ENCODE peak calls at places on chromosome 9, in four cellular contexts. One of them, this sample, is unnamed.

GRCh38 chr9:98378206-98379193 is 123.1 kb upstream of the TBC1D2 start:
- DNase-seq in H1: no peak
- DNase-seq in IMR-90: peak
- DNase-seq in trophoblast cell: no peak
- DNase-seq in this sample: no peak

GRCh38 chr9:78566948-78567675 is 270.2 kb downstream of the PSAT1 start:
- DNase-seq in H1: no peak
- DNase-seq in IMR-90: peak
- DNase-seq in trophoblast cell: peak
- DNase-seq in this sample: no peak

GRCh38 chr9:94746541-94747505 is 20.3 kb downstream of the AOPEP start:
- DNase-seq in H1: no peak
- DNase-seq in IMR-90: no peak
- DNase-seq in trophoblast cell: peak
- DNase-seq in this sample: no peak

GRCh38 chr9:128169925-128170324 is 9.9 kb downstream of the BBLN start:
- DNase-seq in H1: no peak
- DNase-seq in IMR-90: no peak
- DNase-seq in trophoblast cell: no peak
- DNase-seq in this sample: no peak

GRCh38 chr9:8816361-8816760 is 1016.8 kb upstream of the DMAC1 start:
- DNase-seq in H1: no peak
- DNase-seq in IMR-90: no peak
- DNase-seq in trophoblast cell: no peak
- DNase-seq in this sample: peak

GRCh38 chr9:35164711-35165110 is 2.9 kb downstream of the UNC13B start:
- DNase-seq in H1: no peak
- DNase-seq in IMR-90: peak
- DNase-seq in trophoblast cell: no peak
- DNase-seq in this sample: no peak

GRCh38 chr9:36268007-36268427 is 9.8 kb upstream of the GNE start:
- DNase-seq in H1: no peak
- DNase-seq in IMR-90: peak
- DNase-seq in trophoblast cell: peak
- DNase-seq in this sample: no peak

GRCh38 chr9:20209421-20210340 is 412.6 kb downstream of the MLLT3 start:
- DNase-seq in H1: no peak
- DNase-seq in IMR-90: no peak
- DNase-seq in trophoblast cell: no peak
- DNase-seq in this sample: no peak

GRCh38 chr9:109444771-109445320 is 53.3 kb downstream of the PTPN3 start:
- DNase-seq in H1: no peak
- DNase-seq in IMR-90: no peak
- DNase-seq in trophoblast cell: peak
- DNase-seq in this sample: no peak

GRCh38 chr9:16434522-16434921 is 435.9 kb downstream of the BNC2 start:
- DNase-seq in H1: no peak
- DNase-seq in IMR-90: peak
- DNase-seq in trophoblast cell: peak
- DNase-seq in this sample: no peak

DNA sequence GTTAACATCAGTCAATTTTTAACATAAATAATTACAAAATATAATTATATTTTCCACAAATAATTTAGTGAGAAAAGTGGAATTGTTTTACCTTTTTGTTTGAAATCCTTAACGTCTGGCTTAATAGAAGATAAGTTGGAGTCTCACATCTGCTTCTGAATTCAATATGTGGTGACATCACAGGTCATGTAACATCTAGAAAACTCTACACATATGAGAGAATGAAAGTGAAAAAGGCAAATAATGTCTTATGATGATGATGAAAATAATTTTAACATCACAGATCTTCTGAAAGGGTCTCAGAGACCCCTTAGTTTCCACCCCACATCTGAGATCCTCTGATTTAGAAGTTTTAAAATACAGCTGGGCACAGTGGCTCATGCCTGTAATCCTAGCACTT is 81.5 kb downstream of the PRKACG start:
- DNase-seq in H1: no peak
- DNase-seq in IMR-90: no peak
- DNase-seq in trophoblast cell: no peak
- DNase-seq in this sample: no peak
- H2AFZ ChIP-seq in H1: no peak
- H2AFZ ChIP-seq in IMR-90: no peak
- H2AFZ ChIP-seq in trophoblast cell: no peak
- H2AFZ ChIP-seq in this sample: no peak

GRCh38 chr9:133710661-133711427 is 27.3 kb downstream of the SARDH start:
- DNase-seq in H1: no peak
- DNase-seq in IMR-90: no peak
- DNase-seq in trophoblast cell: no peak
- DNase-seq in this sample: no peak
- H2BK120ac ChIP-seq in H1: no peak
- H2BK120ac ChIP-seq in IMR-90: peak
- H2BK120ac ChIP-seq in trophoblast cell: no peak
- H2BK120ac ChIP-seq in this sample: no peak

GRCh38 chr9:105291938-105292337 is 47.5 kb downstream of the SLC44A1 start:
- DNase-seq in H1: no peak
- DNase-seq in IMR-90: no peak
- DNase-seq in trophoblast cell: peak
- DNase-seq in this sample: no peak

GRCh38 chr9:105293408-105293807 is 49.0 kb downstream of the SLC44A1 start:
- DNase-seq in H1: no peak
- DNase-seq in IMR-90: no peak
- DNase-seq in trophoblast cell: no peak
- DNase-seq in this sample: no peak

GRCh38 chr9:105290401-105290800 is 46.0 kb downstream of the SLC44A1 start:
- DNase-seq in H1: no peak
- DNase-seq in IMR-90: peak
- DNase-seq in trophoblast cell: peak
- DNase-seq in this sample: no peak

GRCh38 chr9:105295151-105295550 is 50.7 kb downstream of the SLC44A1 start:
- DNase-seq in H1: no peak
- DNase-seq in IMR-90: no peak
- DNase-seq in trophoblast cell: no peak
- DNase-seq in this sample: no peak

DNA sequence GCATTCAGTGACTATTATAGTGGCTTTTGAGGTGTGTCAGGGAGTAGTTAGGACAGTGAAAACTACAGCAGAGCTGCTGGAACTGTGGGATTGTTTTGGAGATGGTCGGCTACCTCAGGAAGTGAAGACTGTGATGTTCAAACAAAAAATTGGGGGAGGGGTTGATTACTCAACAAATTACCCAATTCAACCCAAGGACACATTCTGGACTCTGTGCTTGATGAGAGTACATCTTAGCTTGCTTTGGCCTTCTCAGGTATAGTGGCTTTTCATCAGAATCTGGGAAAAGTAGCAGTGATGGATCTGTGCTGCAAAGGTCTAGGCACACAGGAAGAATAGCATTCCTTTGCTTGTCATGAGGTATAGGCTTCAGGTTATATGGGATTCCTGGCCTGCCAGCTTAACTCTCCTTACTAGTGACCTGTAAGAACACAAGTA is 47.0 kb downstream of the SLC44A1 start:
- DNase-seq in H1: no peak
- DNase-seq in IMR-90: no peak
- DNase-seq in trophoblast cell: peak
- DNase-seq in this sample: no peak
- H3K4me2 ChIP-seq in H1: no peak
- H3K4me2 ChIP-seq in IMR-90: no peak
- H3K4me2 ChIP-seq in trophoblast cell: no peak
- H3K4me2 ChIP-seq in this sample: no peak

GRCh38 chr9:132731230-132731629 is 61.0 kb downstream of the GTF3C4 start:
- DNase-seq in H1: no peak
- DNase-seq in IMR-90: no peak
- DNase-seq in trophoblast cell: no peak
- DNase-seq in this sample: no peak

GRCh38 chr9:132728071-132728470 is 57.8 kb downstream of the GTF3C4 start:
- DNase-seq in H1: no peak
- DNase-seq in IMR-90: no peak
- DNase-seq in trophoblast cell: no peak
- DNase-seq in this sample: no peak

GRCh38 chr9:132728497-132728896 is 58.2 kb downstream of the GTF3C4 start:
- DNase-seq in H1: no peak
- DNase-seq in IMR-90: no peak
- DNase-seq in trophoblast cell: no peak
- DNase-seq in this sample: no peak

GRCh38 chr9:132730054-132731033 is 60.1 kb downstream of the GTF3C4 start:
- DNase-seq in H1: no peak
- DNase-seq in IMR-90: no peak
- DNase-seq in trophoblast cell: peak
- DNase-seq in this sample: no peak

DNA sequence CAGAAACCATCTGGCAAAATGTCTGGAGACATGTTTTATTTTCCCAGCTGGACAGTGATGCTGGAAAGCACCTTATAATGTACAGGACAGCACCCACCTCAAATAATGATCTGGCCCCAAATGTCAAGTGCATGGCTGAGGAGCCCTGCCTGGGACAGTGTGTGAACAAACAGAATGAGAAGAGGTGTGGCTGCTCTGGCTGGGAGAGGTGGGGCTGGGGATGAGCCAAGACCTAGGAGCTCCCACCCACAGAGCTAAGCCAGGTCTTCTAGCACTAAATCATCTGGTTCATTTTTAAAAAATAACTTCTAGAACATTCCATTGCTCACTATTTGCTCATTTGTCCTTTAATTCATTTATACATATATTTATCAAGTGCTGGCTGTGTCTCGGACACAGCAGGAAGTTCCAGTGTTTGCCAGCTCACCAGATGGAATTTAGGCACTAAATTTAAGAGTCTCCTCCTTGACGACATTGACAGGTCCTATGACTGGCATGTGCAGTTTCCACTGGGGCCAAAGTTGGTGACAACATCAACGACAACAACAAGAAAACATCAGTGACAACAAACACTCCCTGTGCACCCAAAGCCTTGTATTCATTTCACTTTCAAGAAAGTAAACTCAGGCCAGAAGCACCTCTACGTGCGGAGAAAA is 59.1 kb downstream of the GTF3C4 start:
- DNase-seq in H1: no peak
- DNase-seq in IMR-90: no peak
- DNase-seq in trophoblast cell: no peak
- DNase-seq in this sample: no peak
- H2AFZ ChIP-seq in H1: no peak
- H2AFZ ChIP-seq in IMR-90: no peak
- H2AFZ ChIP-seq in trophoblast cell: no peak
- H2AFZ ChIP-seq in this sample: no peak

DNA sequence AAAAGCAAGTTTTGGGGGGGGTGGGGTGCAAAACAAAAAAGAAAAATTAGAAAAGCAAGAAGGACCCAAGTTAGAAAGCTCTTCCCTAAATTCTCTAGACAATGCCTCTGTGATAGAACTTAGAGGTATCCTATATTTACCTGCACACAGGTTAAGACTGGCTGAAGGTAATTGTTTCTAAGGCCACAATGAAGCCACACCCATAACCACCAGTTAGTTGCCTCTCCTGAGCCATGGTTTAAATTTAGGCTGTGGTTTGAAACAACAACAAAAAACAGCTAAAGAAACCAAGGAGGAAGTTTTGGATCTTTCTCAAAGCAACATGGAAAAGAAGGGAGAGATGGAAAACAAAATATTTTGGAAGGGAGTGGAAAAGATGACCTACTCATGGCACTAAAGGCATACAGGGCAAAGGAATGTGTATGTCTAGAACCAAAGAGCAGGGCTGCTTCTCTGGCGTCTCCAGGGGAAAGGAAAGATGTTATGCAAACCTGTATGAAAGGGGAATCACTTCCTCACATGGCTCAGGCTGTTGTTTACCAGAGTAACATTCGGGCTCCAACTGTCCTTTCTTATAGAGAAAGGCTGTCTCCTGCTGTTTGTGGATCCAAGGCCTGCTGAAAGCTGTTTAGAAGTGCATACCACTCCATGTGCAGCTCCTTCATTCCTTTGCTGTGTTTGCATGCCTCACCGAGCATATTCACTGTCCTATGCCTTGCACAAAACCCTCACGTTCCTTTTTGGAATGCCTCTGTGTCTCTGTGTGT is 408.9 kb upstream of the MPDZ start:
- DNase-seq in H1: peak
- DNase-seq in IMR-90: no peak
- DNase-seq in trophoblast cell: peak
- DNase-seq in this sample: peak
- H2BK120ac ChIP-seq in H1: no peak
- H2BK120ac ChIP-seq in IMR-90: no peak
- H2BK120ac ChIP-seq in trophoblast cell: no peak
- H2BK120ac ChIP-seq in this sample: no peak

GRCh38 chr9:132791699-132792240 is 86.3 kb downstream of the AK8 start:
- DNase-seq in H1: no peak
- DNase-seq in IMR-90: no peak
- DNase-seq in trophoblast cell: no peak
- DNase-seq in this sample: no peak

GRCh38 chr9:132784286-132784820 is 93.7 kb downstream of the AK8 start:
- DNase-seq in H1: no peak
- DNase-seq in IMR-90: no peak
- DNase-seq in trophoblast cell: no peak
- DNase-seq in this sample: no peak

GRCh38 chr9:132789706-132790105 is 88.4 kb downstream of the AK8 start:
- DNase-seq in H1: no peak
- DNase-seq in IMR-90: no peak
- DNase-seq in trophoblast cell: no peak
- DNase-seq in this sample: no peak

GRCh38 chr9:132787748-132788159 is 90.3 kb downstream of the AK8 start:
- DNase-seq in H1: no peak
- DNase-seq in IMR-90: no peak
- DNase-seq in trophoblast cell: no peak
- DNase-seq in this sample: no peak

GRCh38 chr9:132788378-132788777 is 89.7 kb downstream of the AK8 start:
- DNase-seq in H1: no peak
- DNase-seq in IMR-90: no peak
- DNase-seq in trophoblast cell: no peak
- DNase-seq in this sample: no peak
- H3K4me2 ChIP-seq in H1: no peak
- H3K4me2 ChIP-seq in IMR-90: no peak
- H3K4me2 ChIP-seq in trophoblast cell: no peak
- H3K4me2 ChIP-seq in this sample: no peak

GRCh38 chr9:120868339-120868675 is 8.7 kb downstream of the PHF19 start:
- DNase-seq in H1: no peak
- DNase-seq in IMR-90: peak
- DNase-seq in trophoblast cell: no peak
- DNase-seq in this sample: no peak
- H2AFZ ChIP-seq in H1: peak
- H2AFZ ChIP-seq in IMR-90: peak
- H2AFZ ChIP-seq in trophoblast cell: peak
- H2AFZ ChIP-seq in this sample: no peak

GRCh38 chr9:91522496-91522895 is 98.9 kb upstream of the NFIL3 start:
- DNase-seq in H1: no peak
- DNase-seq in IMR-90: peak
- DNase-seq in trophoblast cell: no peak
- DNase-seq in this sample: no peak
- H2BK120ac ChIP-seq in H1: no peak
- H2BK120ac ChIP-seq in IMR-90: no peak
- H2BK120ac ChIP-seq in trophoblast cell: no peak
- H2BK120ac ChIP-seq in this sample: no peak